ENCODE peak calls at places on chromosomes 11 and 22, in four cellular contexts. L, N, P and F are unnamed samples.
A peak's percentile ranks its signal among the peaks of the same experiment; 100 is the strongest.

GRCh38 chr22:30192427-30192826 is 54.1 kb downstream of the LIF start:
- DNase-seq in N (no peak), P (no peak), L (no peak), F (no peak)

GRCh38 chr22:24244144-24244787 is 616 bp downstream of the GGT5 start:
- DNase-seq in P (no peak), N (no peak), L (no peak), F (no peak)

GRCh38 chr11:95148938-95149337 is 59.3 kb downstream of the ENDOD1 start:
- DNase-seq in P (peak; percentile 68), N (no peak), L (no peak), F (no peak)

GRCh38 chr11:61690706-61691377 is 10.7 kb downstream of the DAGLA start:
- DNase-seq in N (no peak), L (no peak), P (no peak), F (no peak)

GRCh38 chr11:93099811-93100210 is 98.0 kb downstream of the SLC36A4 start:
- DNase-seq in N (no peak), P (no peak), L (no peak), F (no peak)

GRCh38 chr11:13225058-13226001 is 52.3 kb upstream of the BMAL1 start:
- DNase-seq in N (no peak), L (no peak), P (no peak), F (no peak)

GRCh38 chr11:72511393-72512047 is 77.2 kb upstream of the CLPB start:
- DNase-seq in N (no peak), P (no peak), L (no peak), F (no peak)

GRCh38 chr11:105673089-105673488 is 63.2 kb downstream of the GRIA4 start:
- DNase-seq in L (peak; percentile 12), N (peak; percentile 68), P (peak; percentile 31), F (peak; percentile 10)

GRCh38 chr11:67032830-67033555 is 10.1 kb downstream of the SYT12 start:
- DNase-seq in P (no peak), N (no peak), L (no peak), F (no peak)

GRCh38 chr22:50419116-50419515 is 55.7 kb downstream of the SBF1 start:
- DNase-seq in P (no peak), N (no peak), L (no peak), F (no peak)

GRCh38 chr11:11148104-11148509 is 204.9 kb downstream of the CSNK2A3 start:
- DNase-seq in P (peak; percentile 12), N (peak; percentile 66), L (no peak), F (no peak)

GRCh38 chr11:72930011-72930410 is 115.8 kb downstream of the ATG16L2 start:
- DNase-seq in P (no peak), L (no peak), N (no peak), F (peak; percentile 60)

GRCh38 chr11:31958086-31958735 is 132.7 kb upstream of the RCN1 start:
- DNase-seq in P (peak; percentile 72), L (peak; percentile 15), N (peak; percentile 90), F (peak; percentile 77)

GRCh38 chr11:119169272-119169719 is 771 bp downstream of the NLRX1 start:
- DNase-seq in N (peak; percentile 63), L (peak; percentile 37), P (no peak), F (peak; percentile 49)

GRCh38 chr11:119777940-119778339 is 48.9 kb upstream of the NECTIN1 start:
- DNase-seq in L (no peak), N (no peak), P (no peak), F (no peak)

GRCh38 chr11:11155962-11156815 is 196.9 kb downstream of the CSNK2A3 start:
- DNase-seq in P (peak; percentile 39), L (no peak), N (peak; percentile 86), F (peak; percentile 75)

GRCh38 chr11:11582261-11582701 is 39.5 kb downstream of the GALNT18 start:
- DNase-seq in N (no peak), L (no peak), P (no peak), F (no peak)

GRCh38 chr22:49297286-49297870 is 530.3 kb downstream of the BRD1 start:
- DNase-seq in P (no peak), N (no peak), L (no peak), F (no peak)

GRCh38 chr11:2093575-2094353 is 45.4 kb downstream of the IGF2 start:
- DNase-seq in P (no peak), L (no peak), N (no peak), F (no peak)

GRCh38 chr11:35324981-35325380 is 94.4 kb downstream of the SLC1A2 start:
- DNase-seq in N (no peak), P (no peak), L (no peak), F (no peak)

GRCh38 chr22:36860821-36861659 is at the start of gene NCF4:
- DNase-seq in N (no peak), L (no peak), P (no peak), F (no peak)
- TF ChIP-seq ELF4 in N (no peak), L (no peak), P (no peak), F (no peak)

GRCh38 chr11:121453589-121454299 is 977 bp upstream of the SORL1-AS1 start:
- DNase-seq in P (no peak), N (no peak), L (peak; percentile 72), F (no peak)
- TF ChIP-seq ELF4 in P (no peak), N (no peak), L (no peak), F (no peak)

DNA sequence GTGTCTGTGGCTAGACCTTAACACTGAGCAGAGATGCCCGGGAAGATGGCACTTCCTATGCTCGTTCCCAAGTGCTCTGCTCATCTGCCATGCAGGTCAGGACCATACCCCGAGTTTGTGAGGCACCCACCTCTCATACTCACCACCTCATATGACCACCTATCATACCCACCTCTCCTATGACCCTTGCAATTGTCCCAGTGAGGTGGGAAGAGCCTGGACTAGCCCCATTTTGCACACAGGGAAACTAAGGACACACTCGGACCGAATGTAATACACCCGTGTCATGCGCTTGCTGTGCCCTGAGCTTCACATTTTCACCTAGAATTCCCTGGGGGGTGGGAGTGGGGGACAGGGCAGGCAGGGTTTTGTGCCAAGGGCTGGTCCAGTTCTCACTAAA is 19.8 kb downstream of the TPBGL start:
- DNase-seq in N (no peak), P (no peak), L (no peak), F (no peak)
- TF ChIP-seq ELF4 in N (no peak), P (no peak), L (no peak), F (no peak)

GRCh38 chr22:43351966-43352345 is 8.8 kb upstream of the SCUBE1 start:
- DNase-seq in N (no peak), P (no peak), L (no peak), F (no peak)
- TF ChIP-seq ELF4 in N (no peak), P (no peak), L (no peak), F (no peak)

DNA sequence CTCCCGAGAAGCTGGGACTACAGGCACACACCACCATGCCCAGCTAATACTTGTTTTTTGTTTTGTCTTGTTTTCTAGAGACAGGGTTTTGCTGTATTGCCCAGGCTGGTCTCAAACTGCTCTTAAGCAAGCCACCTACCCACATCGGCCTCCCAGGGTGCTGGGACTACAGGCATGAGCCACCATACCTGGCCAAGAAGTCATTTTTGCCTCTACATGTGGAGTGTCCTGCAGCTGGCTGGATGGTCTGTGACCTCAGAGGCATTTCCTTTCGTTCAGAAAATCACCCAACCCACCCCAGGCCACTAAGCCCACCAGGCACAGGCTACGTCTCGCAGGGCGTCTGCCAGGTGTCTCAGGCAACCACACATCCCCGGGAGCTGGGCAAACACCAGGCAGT is 12.8 kb downstream of the SHANK2 start:
- DNase-seq in P (no peak), L (no peak), N (no peak), F (no peak)
- TF ChIP-seq ELF4 in P (no peak), L (no peak), N (no peak), F (no peak)